ENCODE peak calls at places on chromosomes 3 and 15, in eight cellular contexts. U is A549; V is psoas muscle; P is neuronal stem cell; S is IMR-90; I is CD8-positive, alpha-beta memory T cell; W is cardiac muscle cell; X is AG04449. J is an unnamed sample.

GRCh38 chr3:141779667-141780066 is 16.5 kb downstream of the GRK7 start:
- DNase-seq in U (no peak), V (no peak), P (no peak), S (no peak), I (no peak), W (no peak), X (no peak), J (no peak)

GRCh38 chr15:71781965-71782265 is 28.4 kb upstream of the NR2E3 start:
- DNase-seq in U (no peak), V (no peak), P (no peak), S (no peak), I (no peak), W (no peak), X (no peak), J (no peak)

GRCh38 chr3:111473550-111473949 is 68.4 kb upstream of the CD96 start:
- DNase-seq in U (peak), V (no peak), P (no peak), S (no peak), I (no peak), W (peak), X (no peak), J (no peak)

GRCh38 chr3:168618827-168619226 is 523.1 kb upstream of the GOLIM4 start:
- DNase-seq in U (no peak), V (no peak), P (no peak), S (no peak), I (no peak), W (no peak), X (no peak), J (no peak)

GRCh38 chr3:32045091-32045964 is 61.1 kb upstream of the GPD1L start:
- DNase-seq in U (peak), V (no peak), P (no peak), S (peak), I (no peak), W (peak), X (no peak), J (peak)

GRCh38 chr3:140246578-140246977 is 311.6 kb downstream of the CLSTN2 start:
- DNase-seq in U (no peak), V (no peak), P (no peak), S (no peak), I (no peak), W (no peak), X (no peak), J (no peak)

GRCh38 chr15:29268706-29269484 is 727 bp downstream of the NSMCE3 start:
- DNase-seq in U (peak), V (peak), P (peak), S (peak), I (peak), W (peak), X (no peak), J (peak)

GRCh38 chr3:140023616-140024530 is 88.9 kb downstream of the CLSTN2 start:
- DNase-seq in U (no peak), V (peak), P (no peak), S (no peak), I (no peak), W (no peak), X (no peak), J (no peak)

GRCh38 chr3:71614869-71615268 is 31.3 kb upstream of the FOXP1 start:
- DNase-seq in U (no peak), V (no peak), P (no peak), S (no peak), I (no peak), W (no peak), X (no peak), J (no peak)

GRCh38 chr3:32882603-32883025 is 64.8 kb downstream of the TRIM71 start:
- DNase-seq in U (no peak), V (no peak), P (no peak), S (no peak), I (no peak), W (no peak), X (no peak), J (no peak)

GRCh38 chr3:79364784-79365183 is 403.0 kb downstream of the ROBO1 start:
- DNase-seq in U (no peak), V (no peak), P (no peak), S (no peak), I (no peak), W (no peak), X (no peak), J (no peak)

GRCh38 chr3:196315821-196316220 is 2.2 kb downstream of the DYNLT2B start:
- DNase-seq in U (no peak), V (no peak), P (no peak), S (no peak), I (no peak), W (no peak), X (no peak), J (no peak)

GRCh38 chr3:49406571-49407565 is 4.9 kb downstream of the RHOA start:
- DNase-seq in U (no peak), V (peak), P (no peak), S (no peak), I (no peak), W (no peak), X (no peak), J (peak)

GRCh38 chr3:157174265-157174615 is 14.3 kb upstream of the CCNL1 start:
- DNase-seq in U (peak), V (peak), P (no peak), S (no peak), I (peak), W (no peak), X (no peak), J (peak)

GRCh38 chr3:147397911-147398809 is 8.2 kb downstream of the ZIC4 start:
- DNase-seq in U (no peak), V (no peak), P (peak), S (no peak), I (no peak), W (no peak), X (no peak), J (no peak)
- H3K4me3 ChIP-seq in U (no peak), V (no peak), P (peak), S (no peak), I (no peak), W (no peak), X (no peak), J (no peak)

GRCh38 chr15:45185903-45186770 is 1.6 kb downstream of the SHF start:
- DNase-seq in U (no peak), V (no peak), P (no peak), S (peak), I (no peak), W (no peak), X (no peak), J (no peak)
- H3K4me3 ChIP-seq in U (no peak), V (peak), P (peak), S (peak), I (no peak), W (peak), X (peak), J (no peak)

GRCh38 chr3:69649713-69650419 is 89.4 kb upstream of the MITF start:
- DNase-seq in U (no peak), V (no peak), P (no peak), S (peak), I (no peak), W (peak), X (no peak), J (no peak)
- H3K4me3 ChIP-seq in U (no peak), V (no peak), P (no peak), S (no peak), I (no peak), W (no peak), X (no peak), J (no peak)

GRCh38 chr3:11156026-11156410 is 1.7 kb downstream of the HRH1 start:
- DNase-seq in U (no peak), V (no peak), P (no peak), S (no peak), I (no peak), W (no peak), X (no peak), J (no peak)

GRCh38 chr3:11157406-11157805 is 3.1 kb downstream of the HRH1 start:
- DNase-seq in U (no peak), V (no peak), P (no peak), S (no peak), I (no peak), W (no peak), X (no peak), J (no peak)

GRCh38 chr3:11154036-11154952 is at the start of gene HRH1:
- DNase-seq in U (peak), V (peak), P (peak), S (no peak), I (no peak), W (peak), X (no peak), J (no peak)

GRCh38 chr3:11154953-11155325 is 646 bp downstream of the HRH1 start:
- DNase-seq in U (no peak), V (no peak), P (no peak), S (peak), I (no peak), W (peak), X (no peak), J (no peak)

DNA sequence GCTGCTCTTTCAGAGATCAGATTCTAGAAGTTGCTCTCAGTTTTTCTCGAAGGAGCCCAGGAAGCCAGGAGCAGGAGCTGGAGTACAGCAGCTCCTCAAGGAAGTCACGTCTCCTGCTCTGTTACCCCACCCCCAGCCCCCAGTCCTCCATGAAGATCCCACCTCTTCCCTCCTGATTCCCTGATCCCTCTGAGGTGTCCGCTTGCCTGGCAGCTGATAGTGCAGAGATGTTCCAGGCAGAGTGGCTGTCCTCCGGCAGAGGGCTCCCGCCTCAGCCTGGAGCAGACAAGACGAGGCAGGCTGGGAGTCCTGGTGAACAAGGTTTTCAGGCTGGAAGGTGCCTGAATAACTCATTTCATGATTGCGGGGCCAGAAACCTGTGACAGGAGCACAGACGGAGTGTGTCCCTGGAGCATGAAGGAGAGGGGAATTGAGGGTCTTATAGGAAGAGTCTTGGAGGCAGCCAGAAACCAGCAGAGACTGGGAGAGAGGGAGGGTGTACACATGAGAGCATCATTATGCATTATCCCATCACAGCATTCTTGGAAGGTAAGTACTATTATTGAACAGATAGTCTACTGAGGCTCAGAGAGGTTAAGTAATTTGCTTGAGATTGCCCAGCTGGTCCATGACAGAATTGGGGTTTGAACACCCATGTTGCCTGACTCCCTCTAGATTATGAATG is 1.2 kb downstream of the HRH1 start:
- DNase-seq in U (peak), V (peak), P (peak), S (peak), I (no peak), W (peak), X (no peak), J (peak)
- H3K4me3 ChIP-seq in U (peak), V (peak), P (no peak), S (peak), I (no peak), W (peak), X (peak), J (no peak)

GRCh38 chr15:36850864-36851263 is 249.5 kb downstream of the MEIS2 start:
- DNase-seq in U (no peak), V (no peak), P (no peak), S (no peak), I (no peak), W (no peak), X (no peak), J (no peak)
- H3K4me3 ChIP-seq in U (no peak), V (no peak), P (no peak), S (no peak), I (no peak), W (no peak), X (no peak), J (no peak)

GRCh38 chr3:50600841-50601591 is 10.6 kb downstream of the CISH start:
- DNase-seq in U (peak), V (peak), P (no peak), S (peak), I (peak), W (peak), X (peak), J (peak)
- H3K4me3 ChIP-seq in U (peak), V (peak), P (no peak), S (no peak), I (peak), W (no peak), X (peak), J (no peak)